ENCODE peak calls at places on chromosomes 6 and 20, in seven cellular contexts. N is prostate gland, K is astrocyte of the spinal cord, J is DND-41, M is choroid plexus epithelial cell, A is heart right ventricle, I is GM23338. W is an unnamed sample.

GRCh38 chr20:1810926-1811620 is 84.1 kb upstream of the SIRPA start:
- DNase-seq in K (peak), A (no peak), M (peak), J (no peak), I (no peak), N (peak), W (no peak)

GRCh38 chr6:25889877-25890853 is 16.1 kb upstream of the SLC17A3 start:
- DNase-seq in K (peak), I (peak), M (peak), N (peak), J (peak), A (no peak), W (no peak)

GRCh38 chr20:634526-634925 is 18.5 kb downstream of the SRXN1 start:
- DNase-seq in M (no peak), I (no peak), A (no peak), N (no peak), J (no peak), K (no peak), W (no peak)

GRCh38 chr6:111113731-111114438 is 26.6 kb downstream of the SLC16A10 start:
- DNase-seq in M (peak), K (peak), I (peak), N (no peak), A (peak), J (peak), W (peak)

GRCh38 chr20:35909176-35909575 is 45.1 kb downstream of the SCAND1 start:
- DNase-seq in J (no peak), A (no peak), N (no peak), M (no peak), K (no peak), I (no peak), W (no peak)

GRCh38 chr6:20805027-20805426 is 270.8 kb downstream of the CDKAL1 start:
- DNase-seq in A (no peak), J (no peak), I (no peak), M (no peak), K (no peak), N (no peak), W (no peak)

GRCh38 chr6:34273242-34273805 is 24.5 kb upstream of the SMIM29 start:
- DNase-seq in N (no peak), M (peak), J (no peak), I (no peak), K (peak), A (peak), W (no peak)

GRCh38 chr6:7652957-7653356 is 63.0 kb downstream of the SNRNP48 start:
- DNase-seq in N (no peak), A (no peak), I (no peak), K (no peak), J (no peak), M (no peak), W (no peak)

GRCh38 chr6:28496099-28496779 is 19.4 kb downstream of the GPX6 start:
- DNase-seq in J (no peak), N (no peak), A (no peak), K (no peak), I (no peak), M (peak), W (no peak)

GRCh38 chr20:4369119-4369797 is 352.5 kb upstream of the PRND start:
- DNase-seq in K (no peak), N (no peak), A (no peak), M (peak), J (no peak), I (no peak), W (peak)

DNA sequence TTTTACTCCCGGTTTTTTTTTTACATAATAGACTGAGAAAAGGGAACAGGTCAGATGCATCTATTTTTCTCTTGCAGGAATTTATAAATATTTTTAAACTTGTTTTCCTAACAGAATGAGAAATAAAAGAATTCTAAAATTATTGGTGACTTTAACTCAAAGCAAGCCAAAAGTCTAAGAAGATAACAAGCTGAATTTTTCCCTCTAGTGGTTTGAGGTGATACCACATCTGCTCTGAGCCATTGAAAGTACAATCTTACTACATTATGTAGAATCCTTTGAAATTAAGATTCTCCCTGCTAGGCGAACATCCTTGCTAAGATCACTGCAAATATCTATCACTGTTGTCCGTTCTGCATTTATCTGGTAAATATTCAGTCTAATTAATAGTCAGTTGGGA is 10.7 kb upstream of the STMND1 start:
- DNase-seq in I (peak), A (no peak), K (no peak), N (no peak), J (no peak), M (peak), W (no peak)
- TF ChIP-seq CTCF in I (peak), A (no peak), K (peak), N (no peak), J (no peak), M (peak), W (peak)

GRCh38 chr20:60148885-60149284 is 190.7 kb downstream of the CDH26 start:
- DNase-seq in N (no peak), I (no peak), M (no peak), K (no peak), J (no peak), A (no peak), W (no peak)
- H3K4me3 ChIP-seq in N (no peak), I (no peak), M (no peak), K (no peak), J (no peak), A (no peak), W (no peak)

GRCh38 chr6:168201383-168201782 is 118.2 kb downstream of the DACT2 start:
- DNase-seq in M (no peak), N (no peak), A (no peak), J (no peak), I (peak), K (no peak), W (no peak)
- TF ChIP-seq CTCF in M (peak), N (no peak), A (no peak), J (no peak), I (peak), K (no peak), W (no peak)

GRCh38 chr20:60066438-60066823 is 108.2 kb downstream of the CDH26 start:
- DNase-seq in M (no peak), A (no peak), N (no peak), K (no peak), J (no peak), I (no peak), W (no peak)
- H3K4me3 ChIP-seq in M (no peak), A (no peak), N (no peak), K (no peak), J (no peak), I (no peak), W (no peak)

GRCh38 chr6:119078449-119079287 is at the start of gene FAM184A:
- DNase-seq in K (peak), M (peak), I (peak), N (peak), A (peak), J (no peak), W (no peak)
- TF ChIP-seq CTCF in K (peak), M (peak), I (no peak), N (no peak), A (peak), J (no peak), W (peak)

DNA sequence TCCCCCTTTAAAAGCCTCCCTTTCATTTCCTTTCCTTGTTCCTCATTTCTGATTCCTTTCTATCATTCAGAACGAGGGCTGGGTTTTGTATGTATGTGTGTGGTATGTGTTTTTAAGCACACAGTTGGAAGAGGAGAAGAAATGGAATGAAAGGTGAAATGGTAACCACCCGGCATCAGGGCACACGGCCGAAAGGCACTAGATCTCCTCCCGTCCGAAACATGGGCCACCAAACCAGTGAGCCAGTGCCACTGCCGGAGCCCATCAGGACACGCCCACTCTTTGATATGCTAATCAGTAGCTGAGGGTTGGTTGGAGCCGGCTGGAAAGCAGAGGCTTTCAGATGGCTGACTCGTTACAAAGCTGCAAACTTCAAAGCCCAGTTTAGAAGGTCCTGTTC is 228.6 kb upstream of the JARID2 start:
- DNase-seq in J (peak), A (peak), I (peak), M (peak), K (peak), N (no peak), W (no peak)
- H3K4me3 ChIP-seq in J (no peak), A (no peak), I (no peak), M (peak), K (no peak), N (no peak), W (no peak)

DNA sequence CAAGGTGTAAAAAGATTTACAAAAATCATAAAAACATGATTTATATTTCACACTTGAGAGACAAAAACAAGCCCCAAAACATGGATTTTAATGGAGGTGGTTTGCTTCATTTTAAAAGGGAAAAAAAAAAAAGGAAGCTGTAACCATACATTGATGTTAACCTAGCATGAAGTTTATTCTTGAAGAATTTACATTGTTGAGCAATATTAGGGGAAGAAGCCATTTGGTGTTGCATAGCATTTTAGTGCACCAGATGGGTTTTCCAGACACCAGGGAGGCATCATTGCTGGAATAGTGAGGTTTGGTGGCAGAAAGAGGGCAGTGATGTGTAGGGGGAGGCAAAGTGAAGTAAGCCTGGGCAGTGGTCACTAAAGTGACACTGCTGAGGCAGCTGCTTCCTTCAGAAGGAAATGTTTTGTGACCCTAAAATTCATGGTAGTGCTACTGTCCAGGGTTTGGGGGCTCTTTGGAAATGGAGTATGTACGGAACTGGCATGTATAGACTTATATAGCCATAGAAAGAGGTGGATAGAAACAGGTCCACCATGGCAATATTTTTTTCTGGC is 2.5 kb downstream of the TOMM6 start:
- DNase-seq in I (no peak), N (no peak), K (no peak), J (no peak), M (no peak), A (no peak), W (no peak)
- TF ChIP-seq CTCF in I (no peak), N (no peak), K (no peak), J (no peak), M (no peak), A (no peak), W (no peak)

DNA sequence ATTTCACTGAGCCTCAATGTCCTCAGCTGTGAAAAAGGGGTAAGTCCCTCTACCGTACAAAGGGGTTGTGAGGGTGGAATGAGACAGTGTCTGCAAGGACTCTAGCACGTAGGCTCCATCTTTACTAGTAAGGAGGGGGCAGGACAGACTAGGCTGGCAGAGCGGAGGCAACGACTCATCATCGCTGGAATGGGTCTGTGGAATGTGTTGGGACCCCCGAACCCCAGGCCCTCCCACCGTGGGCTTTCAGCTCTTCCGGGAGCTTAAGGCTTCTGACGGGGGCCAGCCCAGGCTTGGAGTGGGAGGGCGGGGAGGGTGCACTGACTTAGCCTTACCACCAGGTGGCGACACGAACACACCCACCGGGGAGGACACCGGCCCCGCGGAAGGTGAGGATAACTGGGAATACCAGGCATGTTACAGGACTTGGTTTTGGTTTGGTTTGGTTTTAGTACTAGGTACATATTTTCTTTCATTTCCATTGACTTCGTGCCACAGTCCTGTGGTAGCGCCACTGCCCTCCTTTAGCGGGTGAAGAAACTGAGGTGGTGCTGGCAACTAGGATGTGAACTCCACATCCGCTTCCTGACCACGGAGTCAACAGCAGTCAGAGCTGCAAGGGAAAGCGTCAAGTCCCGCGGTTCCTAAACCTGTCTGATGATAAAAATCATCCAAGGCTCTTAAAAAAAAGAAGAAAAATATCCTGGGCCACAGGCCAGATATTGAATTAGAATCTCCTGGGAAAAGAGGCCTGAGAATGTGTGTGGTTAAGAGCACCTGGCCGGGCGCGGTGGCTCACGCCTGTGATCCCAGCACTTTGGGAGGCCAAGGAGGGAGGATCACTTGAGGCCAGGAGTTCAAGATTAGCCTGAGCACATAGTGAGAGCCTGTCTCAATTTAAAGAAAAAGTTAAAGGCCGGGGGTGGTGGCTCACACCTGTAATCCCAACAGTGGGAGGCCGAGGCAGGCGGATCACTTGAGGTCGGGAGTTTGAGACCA is 10.3 kb upstream of the TULP1 start:
- DNase-seq in K (peak), N (peak), J (peak), A (peak), I (peak), M (peak), W (no peak)
- H3K4me3 ChIP-seq in K (no peak), N (peak), J (peak), A (peak), I (peak), M (peak), W (peak)